ENCODE peak calls at places on chromosomes 4 and X, in ten cellular contexts. U, Y, T, M, X, D, O, G, P and S are unnamed samples.
A peak's percentile ranks its signal among the peaks of the same experiment; 100 is the strongest.

GRCh38 chr4:177185151-177185550 is 124.5 kb upstream of the NEIL3 start:
- DNase-seq in M (no peak), X (no peak), U (no peak), D (no peak), T (no peak), Y (no peak), G (no peak), O (peak; percentile 37), P (no peak), S (no peak)

GRCh38 chr4:156545003-156545785 is 426.4 kb downstream of the PDGFC start:
- DNase-seq in P (no peak), U (peak; percentile 3), D (no peak), T (no peak), M (no peak), G (no peak), Y (no peak), X (no peak), O (peak; percentile 60), S (no peak)

GRCh38 chrX:34197946-34198345 is 65.8 kb upstream of the FAM47A start:
- DNase-seq in X (no peak), O (no peak), D (no peak), U (no peak), P (no peak), T (no peak), M (no peak), G (no peak), Y (no peak), S (no peak)

GRCh38 chr4:37389967-37390580 is 145.5 kb downstream of the NWD2 start:
- DNase-seq in X (peak; percentile 34), O (peak; percentile 69), P (peak; percentile 77), G (no peak), M (no peak), D (peak; percentile 69), Y (peak; percentile 86), U (peak; percentile 81), T (peak; percentile 49), S (no peak)

GRCh38 chr4:13088726-13089658 is 395.1 kb downstream of the RAB28 start:
- DNase-seq in Y (peak; percentile 5), T (no peak), U (peak; percentile 27), O (peak; percentile 2), D (peak; percentile 70), M (no peak), G (no peak), P (no peak), X (peak; percentile 43), S (no peak)

GRCh38 chr4:108592674-108592986 is 27.7 kb upstream of the RPL34 start:
- DNase-seq in G (no peak), P (no peak), D (no peak), U (no peak), Y (no peak), X (no peak), O (peak; percentile 17), T (no peak), M (no peak), S (no peak)

GRCh38 chrX:46653482-46653881 is 79.9 kb downstream of the CHST7 start:
- DNase-seq in X (no peak), Y (peak; percentile 6), G (no peak), O (no peak), D (no peak), M (no peak), P (peak; percentile 14), U (no peak), T (no peak), S (no peak)

GRCh38 chrX:37684426-37684825 is 1.2 kb upstream of the XK start:
- DNase-seq in Y (no peak), M (no peak), U (no peak), T (no peak), P (no peak), O (no peak), X (peak; percentile 70), G (no peak), D (no peak), S (peak; percentile 36)

GRCh38 chrX:1463581-1464281 is 11.0 kb upstream of the ASMTL start:
- DNase-seq in T (no peak), D (no peak), M (no peak), X (no peak), O (no peak), P (no peak), U (no peak), G (peak; percentile 25), Y (peak; percentile 1), S (no peak)

GRCh38 chr4:102791318-102791835 is 30.6 kb upstream of the MANBA start:
- DNase-seq in U (no peak), O (no peak), G (no peak), P (no peak), X (no peak), T (no peak), M (no peak), D (no peak), Y (no peak), S (no peak)

GRCh38 chr4:138859249-138859648 is 156.3 kb upstream of the NOCT start:
- DNase-seq in T (no peak), U (no peak), O (no peak), X (no peak), M (no peak), Y (no peak), G (no peak), P (no peak), D (no peak), S (no peak)

GRCh38 chr4:91997045-91997444 is 306.7 kb upstream of the GRID2 start:
- DNase-seq in Y (no peak), U (no peak), M (no peak), T (no peak), G (no peak), X (no peak), D (no peak), O (no peak), P (no peak), S (no peak)

GRCh38 chr4:183017962-183018361 is 81.1 kb upstream of the WWC2 start:
- DNase-seq in P (no peak), X (no peak), G (no peak), D (no peak), O (no peak), Y (no peak), T (no peak), U (no peak), M (no peak), S (no peak)

GRCh38 chr4:96638132-96638531 is 798.2 kb downstream of the PDHA2 start:
- DNase-seq in X (no peak), M (no peak), U (no peak), T (no peak), P (no peak), D (no peak), O (no peak), Y (no peak), G (no peak), S (no peak)

GRCh38 chr4:29423836-29424721 is 1296.1 kb upstream of the PCDH7 start:
- DNase-seq in P (peak; percentile 89), D (peak; percentile 9), O (peak; percentile 82), U (no peak), G (no peak), T (no peak), X (no peak), M (no peak), Y (no peak), S (no peak)

GRCh38 chr4:145782756-145783155 is 102.8 kb downstream of the C4orf51 start:
- DNase-seq in O (peak; percentile 36), X (no peak), Y (no peak), T (no peak), G (no peak), U (no peak), M (no peak), P (no peak), D (no peak), S (no peak)

GRCh38 chrX:68049466-68049865 is 383.8 kb downstream of the OPHN1 start:
- DNase-seq in X (no peak), T (no peak), O (no peak), M (no peak), G (no peak), D (no peak), Y (no peak), U (no peak), P (no peak), S (no peak)

GRCh38 chr4:139243448-139244365 is 36.3 kb downstream of the MGARP start:
- DNase-seq in U (no peak), P (peak; percentile 36), D (peak; percentile 24), T (no peak), Y (no peak), M (no peak), O (peak; percentile 98), X (no peak), G (no peak), S (no peak)

GRCh38 chr4:94957030-94957429 is 199.3 kb downstream of the BMPR1B start:
- DNase-seq in G (no peak), O (no peak), U (no peak), P (no peak), M (no peak), D (no peak), X (no peak), T (no peak), Y (no peak), S (no peak)

GRCh38 chr4:133637161-133637560 is 488.1 kb downstream of the PCDH10 start:
- DNase-seq in P (no peak), U (no peak), G (no peak), O (no peak), T (no peak), Y (no peak), D (no peak), M (no peak), X (no peak), S (no peak)

GRCh38 chr4:34178476-34178875 is 2065.8 kb downstream of the ARAP2 start:
- DNase-seq in D (no peak), M (no peak), P (no peak), O (no peak), U (no peak), T (no peak), G (no peak), X (no peak), Y (no peak), S (no peak)

GRCh38 chr4:112523008-112523440 is 7.0 kb upstream of the NEUROG2 start:
- DNase-seq in T (peak; percentile 73), Y (peak; percentile 24), X (no peak), P (no peak), U (no peak), M (no peak), O (peak; percentile 26), D (no peak), G (peak; percentile 81), S (peak; percentile 50)

GRCh38 chr4:181261279-181261678 is 981.9 kb upstream of the TENM3 start:
- DNase-seq in U (peak; percentile 24), G (no peak), T (no peak), M (no peak), O (no peak), P (peak; percentile 7), X (no peak), Y (no peak), D (peak; percentile 13), S (no peak)

GRCh38 chr4:185656467-185656890 is 121.2 kb upstream of the PDLIM3 start:
- DNase-seq in Y (no peak), T (no peak), D (peak; percentile 59), O (peak; percentile 71), U (no peak), X (peak; percentile 26), M (no peak), G (no peak), P (no peak), S (no peak)

GRCh38 chr4:185134176-185134869 is 8.7 kb upstream of the SLC25A4 start:
- DNase-seq in U (peak; percentile 62), Y (no peak), D (peak; percentile 73), M (no peak), P (peak; percentile 64), O (peak; percentile 72), G (no peak), T (peak; percentile 80), X (peak; percentile 73), S (no peak)

GRCh38 chr4:176307591-176307920 is 12.2 kb upstream of the SPCS3 start:
- DNase-seq in X (no peak), Y (no peak), P (no peak), O (no peak), D (no peak), T (no peak), M (no peak), U (no peak), G (no peak), S (no peak)

GRCh38 chr4:175637762-175638161 is 174.3 kb downstream of the GPM6A start:
- DNase-seq in P (no peak), M (no peak), T (no peak), X (no peak), G (no peak), U (no peak), Y (no peak), O (no peak), D (no peak), S (no peak)

GRCh38 chrX:25277574-25277973 is 261.8 kb upstream of the ARX start:
- DNase-seq in U (no peak), Y (no peak), P (no peak), T (no peak), D (no peak), G (no peak), O (no peak), M (no peak), X (no peak), S (no peak)